ENCODE peak calls at places on chromosomes 4 and X, in eight cellular contexts. One of them, this sample, is unnamed.

GRCh38 chr4:17111436-17111835 is 213.0 kb upstream of the LDB2 start:
- DNase-seq in NCI-H345: no peak
- DNase-seq in spleen: no peak
- DNase-seq in Peyer's patch: no peak
- DNase-seq in kidney epithelial cell: no peak
- DNase-seq in stimulated activated CD4-positive, alpha-beta T cell treated with anti-CD3 and anti-CD28 coated beads, TNF-alpha, amount 100 ng/mL, for 24 hours: no peak
- DNase-seq in NCI-H774: no peak
- DNase-seq in frontal cortex: no peak
- DNase-seq in this sample: no peak

GRCh38 chr4:89509708-89510269 is 202.2 kb upstream of the GPRIN3 start:
- DNase-seq in NCI-H345: no peak
- DNase-seq in spleen: no peak
- DNase-seq in Peyer's patch: no peak
- DNase-seq in kidney epithelial cell: no peak
- DNase-seq in stimulated activated CD4-positive, alpha-beta T cell treated with anti-CD3 and anti-CD28 coated beads, TNF-alpha, amount 100 ng/mL, for 24 hours: no peak
- DNase-seq in NCI-H774: no peak
- DNase-seq in frontal cortex: no peak
- DNase-seq in this sample: no peak

GRCh38 chr4:121064482-121064881 is 7.9 kb downstream of the NDNF start:
- DNase-seq in NCI-H345: no peak
- DNase-seq in spleen: no peak
- DNase-seq in Peyer's patch: no peak
- DNase-seq in kidney epithelial cell: no peak
- DNase-seq in stimulated activated CD4-positive, alpha-beta T cell treated with anti-CD3 and anti-CD28 coated beads, TNF-alpha, amount 100 ng/mL, for 24 hours: no peak
- DNase-seq in NCI-H774: no peak
- DNase-seq in frontal cortex: no peak
- DNase-seq in this sample: no peak

GRCh38 chr4:784401-785331 is 41.3 kb downstream of the CPLX1 start:
- DNase-seq in NCI-H345: no peak
- DNase-seq in spleen: no peak
- DNase-seq in Peyer's patch: peak
- DNase-seq in kidney epithelial cell: no peak
- DNase-seq in stimulated activated CD4-positive, alpha-beta T cell treated with anti-CD3 and anti-CD28 coated beads, TNF-alpha, amount 100 ng/mL, for 24 hours: no peak
- DNase-seq in NCI-H774: no peak
- DNase-seq in frontal cortex: no peak
- DNase-seq in this sample: peak

GRCh38 chrX:20742106-20742505 is 475.4 kb upstream of the RPS6KA3 start:
- DNase-seq in NCI-H345: peak
- DNase-seq in spleen: no peak
- DNase-seq in Peyer's patch: no peak
- DNase-seq in kidney epithelial cell: no peak
- DNase-seq in stimulated activated CD4-positive, alpha-beta T cell treated with anti-CD3 and anti-CD28 coated beads, TNF-alpha, amount 100 ng/mL, for 24 hours: no peak
- DNase-seq in NCI-H774: no peak
- DNase-seq in frontal cortex: no peak
- DNase-seq in this sample: no peak

GRCh38 chr4:21778702-21779101 is 169.9 kb downstream of the KCNIP4 start:
- DNase-seq in NCI-H345: no peak
- DNase-seq in spleen: no peak
- DNase-seq in Peyer's patch: no peak
- DNase-seq in kidney epithelial cell: no peak
- DNase-seq in stimulated activated CD4-positive, alpha-beta T cell treated with anti-CD3 and anti-CD28 coated beads, TNF-alpha, amount 100 ng/mL, for 24 hours: no peak
- DNase-seq in NCI-H774: no peak
- DNase-seq in frontal cortex: no peak
- DNase-seq in this sample: no peak

GRCh38 chr4:67684839-67685531 is 16.0 kb downstream of the UBA6 start:
- DNase-seq in NCI-H345: no peak
- DNase-seq in spleen: no peak
- DNase-seq in Peyer's patch: no peak
- DNase-seq in kidney epithelial cell: no peak
- DNase-seq in stimulated activated CD4-positive, alpha-beta T cell treated with anti-CD3 and anti-CD28 coated beads, TNF-alpha, amount 100 ng/mL, for 24 hours: no peak
- DNase-seq in NCI-H774: no peak
- DNase-seq in frontal cortex: no peak
- DNase-seq in this sample: no peak

GRCh38 chr4:117692538-117692937 is 341.7 kb upstream of the NDST3 start:
- DNase-seq in NCI-H345: no peak
- DNase-seq in spleen: no peak
- DNase-seq in Peyer's patch: no peak
- DNase-seq in kidney epithelial cell: no peak
- DNase-seq in stimulated activated CD4-positive, alpha-beta T cell treated with anti-CD3 and anti-CD28 coated beads, TNF-alpha, amount 100 ng/mL, for 24 hours: no peak
- DNase-seq in NCI-H774: no peak
- DNase-seq in frontal cortex: no peak
- DNase-seq in this sample: no peak

GRCh38 chr4:8289151-8289750 is 19.7 kb downstream of the HTRA3 start:
- DNase-seq in NCI-H345: no peak
- DNase-seq in spleen: peak
- DNase-seq in Peyer's patch: no peak
- DNase-seq in kidney epithelial cell: no peak
- DNase-seq in stimulated activated CD4-positive, alpha-beta T cell treated with anti-CD3 and anti-CD28 coated beads, TNF-alpha, amount 100 ng/mL, for 24 hours: no peak
- DNase-seq in NCI-H774: no peak
- DNase-seq in frontal cortex: no peak
- DNase-seq in this sample: peak

GRCh38 chrX:154327026-154327820 is 31.6 kb downstream of the TKTL1 start:
- DNase-seq in NCI-H345: no peak
- DNase-seq in spleen: no peak
- DNase-seq in Peyer's patch: peak
- DNase-seq in kidney epithelial cell: no peak
- DNase-seq in stimulated activated CD4-positive, alpha-beta T cell treated with anti-CD3 and anti-CD28 coated beads, TNF-alpha, amount 100 ng/mL, for 24 hours: no peak
- DNase-seq in NCI-H774: no peak
- DNase-seq in frontal cortex: no peak
- DNase-seq in this sample: no peak

GRCh38 chrX:144219035-144219434 is 335.2 kb downstream of the UBE2NL start:
- DNase-seq in NCI-H345: no peak
- DNase-seq in spleen: no peak
- DNase-seq in Peyer's patch: no peak
- DNase-seq in kidney epithelial cell: no peak
- DNase-seq in stimulated activated CD4-positive, alpha-beta T cell treated with anti-CD3 and anti-CD28 coated beads, TNF-alpha, amount 100 ng/mL, for 24 hours: no peak
- DNase-seq in NCI-H774: no peak
- DNase-seq in frontal cortex: no peak
- DNase-seq in this sample: no peak

GRCh38 chr4:113325876-113326615 is 276.6 kb downstream of the ANK2 start:
- DNase-seq in NCI-H345: no peak
- DNase-seq in spleen: no peak
- DNase-seq in Peyer's patch: no peak
- DNase-seq in kidney epithelial cell: no peak
- DNase-seq in stimulated activated CD4-positive, alpha-beta T cell treated with anti-CD3 and anti-CD28 coated beads, TNF-alpha, amount 100 ng/mL, for 24 hours: no peak
- DNase-seq in NCI-H774: no peak
- DNase-seq in frontal cortex: no peak
- DNase-seq in this sample: no peak

This sample was measured in psoas muscle.